ENCODE peak calls at places on chromosomes 16 and 17, in five cellular contexts. One of them, this sample, is unnamed.

GRCh38 chr16:31513126-31513525 is 4.9 kb upstream of the RUSF1 start:
- DNase-seq in psoas muscle: no peak
- DNase-seq in fibroblast of mammary gland: peak
- DNase-seq in GM23338: no peak
- DNase-seq in cardiac fibroblast: peak
- DNase-seq in this sample: peak

GRCh38 chr16:85897384-85897783 is 1.6 kb upstream of the IRF8 start:
- DNase-seq in cardiac fibroblast: no peak
- DNase-seq in fibroblast of mammary gland: no peak
- DNase-seq in psoas muscle: no peak
- DNase-seq in GM23338: no peak
- DNase-seq in this sample: no peak

GRCh38 chr16:89275284-89275584 is 57.7 kb downstream of the ZNF778 start:
- DNase-seq in psoas muscle: no peak
- DNase-seq in fibroblast of mammary gland: no peak
- DNase-seq in GM23338: no peak
- DNase-seq in cardiac fibroblast: no peak
- DNase-seq in this sample: no peak

GRCh38 chr16:48583075-48584065 is 26.6 kb downstream of the N4BP1 start:
- DNase-seq in GM23338: no peak
- DNase-seq in psoas muscle: no peak
- DNase-seq in fibroblast of mammary gland: peak
- DNase-seq in cardiac fibroblast: peak
- DNase-seq in this sample: peak

GRCh38 chr16:52212841-52213240 is 334.1 kb downstream of the TOX3 start:
- DNase-seq in cardiac fibroblast: no peak
- DNase-seq in fibroblast of mammary gland: no peak
- DNase-seq in GM23338: no peak
- DNase-seq in psoas muscle: no peak
- DNase-seq in this sample: no peak

GRCh38 chr17:57962441-57963148 is 7.4 kb upstream of the CUEDC1 start:
- DNase-seq in psoas muscle: peak
- DNase-seq in GM23338: no peak
- DNase-seq in cardiac fibroblast: no peak
- DNase-seq in fibroblast of mammary gland: no peak
- DNase-seq in this sample: no peak

GRCh38 chr17:32253117-32253611 is 12.5 kb upstream of the RHBDL3 start:
- DNase-seq in cardiac fibroblast: peak
- DNase-seq in psoas muscle: peak
- DNase-seq in GM23338: peak
- DNase-seq in fibroblast of mammary gland: peak
- DNase-seq in this sample: peak

GRCh38 chr17:42133461-42134041 is 10.9 kb downstream of the HSPB9 start:
- DNase-seq in GM23338: no peak
- DNase-seq in fibroblast of mammary gland: no peak
- DNase-seq in cardiac fibroblast: no peak
- DNase-seq in psoas muscle: no peak
- DNase-seq in this sample: no peak

GRCh38 chr17:60926466-60927183 is 249.0 kb downstream of the BCAS3 start:
- DNase-seq in GM23338: no peak
- DNase-seq in psoas muscle: no peak
- DNase-seq in cardiac fibroblast: peak
- DNase-seq in fibroblast of mammary gland: peak
- DNase-seq in this sample: no peak

GRCh38 chr16:8912793-8913192 is 30.6 kb downstream of the LITAFD start:
- DNase-seq in fibroblast of mammary gland: no peak
- DNase-seq in psoas muscle: no peak
- DNase-seq in GM23338: no peak
- DNase-seq in cardiac fibroblast: no peak
- DNase-seq in this sample: no peak

GRCh38 chr16:53082509-53082908 is 27.7 kb downstream of the CHD9 start:
- DNase-seq in psoas muscle: no peak
- DNase-seq in cardiac fibroblast: no peak
- DNase-seq in fibroblast of mammary gland: no peak
- DNase-seq in GM23338: no peak
- DNase-seq in this sample: no peak

GRCh38 chr17:49393491-49394255 is 21.0 kb downstream of the PHB1 start:
- DNase-seq in cardiac fibroblast: no peak
- DNase-seq in psoas muscle: no peak
- DNase-seq in fibroblast of mammary gland: no peak
- DNase-seq in GM23338: no peak
- DNase-seq in this sample: no peak

GRCh38 chr16:28321700-28322411 is 29.5 kb downstream of the SBK1 start:
- DNase-seq in GM23338: peak
- DNase-seq in cardiac fibroblast: peak
- DNase-seq in psoas muscle: no peak
- DNase-seq in fibroblast of mammary gland: peak
- DNase-seq in this sample: peak

GRCh38 chr17:14919049-14919545 is 346.0 kb downstream of the PMP22 start:
- DNase-seq in psoas muscle: no peak
- DNase-seq in GM23338: peak
- DNase-seq in fibroblast of mammary gland: no peak
- DNase-seq in cardiac fibroblast: no peak
- DNase-seq in this sample: no peak

GRCh38 chr16:89009343-89010209 is 32.6 kb upstream of the CBFA2T3 start:
- DNase-seq in GM23338: peak
- DNase-seq in cardiac fibroblast: peak
- DNase-seq in psoas muscle: no peak
- DNase-seq in fibroblast of mammary gland: peak
- DNase-seq in this sample: peak

GRCh38 chr17:11757796-11758195 is 159.5 kb downstream of the DNAH9 start:
- DNase-seq in psoas muscle: no peak
- DNase-seq in fibroblast of mammary gland: no peak
- DNase-seq in cardiac fibroblast: no peak
- DNase-seq in GM23338: no peak
- DNase-seq in this sample: no peak

GRCh38 chr17:21288581-21289017 is 4.1 kb downstream of the MAP2K3 start:
- DNase-seq in GM23338: no peak
- DNase-seq in fibroblast of mammary gland: no peak
- DNase-seq in cardiac fibroblast: no peak
- DNase-seq in psoas muscle: peak
- DNase-seq in this sample: no peak

GRCh38 chr16:2468725-2469398 is 2.2 kb upstream of the NTN3 start:
- DNase-seq in GM23338: peak
- DNase-seq in fibroblast of mammary gland: no peak
- DNase-seq in cardiac fibroblast: no peak
- DNase-seq in psoas muscle: no peak
- DNase-seq in this sample: no peak

GRCh38 chr17:12634789-12635414 is 30.8 kb upstream of the MYOCD start:
- DNase-seq in GM23338: no peak
- DNase-seq in cardiac fibroblast: no peak
- DNase-seq in fibroblast of mammary gland: no peak
- DNase-seq in psoas muscle: no peak
- DNase-seq in this sample: peak

GRCh38 chr16:12027558-12027957 is 51.0 kb downstream of the SNX29 start:
- DNase-seq in psoas muscle: no peak
- DNase-seq in cardiac fibroblast: no peak
- DNase-seq in fibroblast of mammary gland: no peak
- DNase-seq in GM23338: no peak
- DNase-seq in this sample: no peak
- H3K4me3 ChIP-seq in psoas muscle: no peak
- H3K4me3 ChIP-seq in cardiac fibroblast: no peak
- H3K4me3 ChIP-seq in fibroblast of mammary gland: no peak
- H3K4me3 ChIP-seq in GM23338: no peak
- H3K4me3 ChIP-seq in this sample: no peak

DNA sequence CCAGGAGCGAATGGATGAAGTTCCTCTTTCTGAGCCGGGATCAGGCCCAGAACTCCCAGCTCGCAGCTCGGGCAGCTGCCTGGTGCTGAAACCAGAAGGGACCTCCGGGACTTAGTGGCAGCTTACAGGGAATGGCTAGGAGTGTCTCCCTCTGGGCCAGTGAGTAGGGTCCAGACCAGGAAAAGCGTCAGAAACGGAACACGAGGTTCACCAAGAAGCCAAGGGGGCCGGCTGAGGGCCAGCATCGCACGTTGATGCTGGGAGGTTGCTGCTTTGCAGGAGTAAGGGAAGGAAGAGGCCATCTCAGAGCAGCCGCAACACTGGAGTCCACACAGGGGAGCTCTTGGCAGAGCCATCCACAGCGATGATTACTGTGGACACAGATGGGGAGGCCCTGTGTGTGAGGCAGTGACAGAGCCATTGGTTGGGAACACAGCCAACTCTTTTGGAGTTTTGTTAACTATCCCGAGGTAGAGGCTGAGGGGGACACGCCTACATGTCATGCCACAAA is 74.0 kb upstream of the CREBBP start:
- DNase-seq in cardiac fibroblast: peak
- DNase-seq in fibroblast of mammary gland: no peak
- DNase-seq in GM23338: no peak
- DNase-seq in psoas muscle: peak
- DNase-seq in this sample: no peak
- TF ChIP-seq CTCF in cardiac fibroblast: no peak
- TF ChIP-seq CTCF in fibroblast of mammary gland: no peak
- TF ChIP-seq CTCF in GM23338: peak
- TF ChIP-seq CTCF in psoas muscle: no peak
- TF ChIP-seq CTCF in this sample: no peak

GRCh38 chr17:4579678-4580077 is 4.7 kb upstream of the SMTNL2 start:
- DNase-seq in cardiac fibroblast: no peak
- DNase-seq in psoas muscle: no peak
- DNase-seq in fibroblast of mammary gland: no peak
- DNase-seq in GM23338: no peak
- DNase-seq in this sample: no peak

GRCh38 chr17:4582101-4582501 is 2.2 kb upstream of the SMTNL2 start:
- DNase-seq in cardiac fibroblast: no peak
- DNase-seq in psoas muscle: peak
- DNase-seq in fibroblast of mammary gland: no peak
- DNase-seq in GM23338: no peak
- DNase-seq in this sample: no peak

GRCh38 chr17:4582691-4583090 is 1.6 kb upstream of the SMTNL2 start:
- DNase-seq in GM23338: no peak
- DNase-seq in psoas muscle: peak
- DNase-seq in fibroblast of mammary gland: no peak
- DNase-seq in cardiac fibroblast: no peak
- DNase-seq in this sample: no peak

GRCh38 chr17:4577386-4577993 is 6.8 kb upstream of the SMTNL2 start:
- DNase-seq in fibroblast of mammary gland: no peak
- DNase-seq in cardiac fibroblast: no peak
- DNase-seq in GM23338: no peak
- DNase-seq in psoas muscle: no peak
- DNase-seq in this sample: no peak

DNA sequence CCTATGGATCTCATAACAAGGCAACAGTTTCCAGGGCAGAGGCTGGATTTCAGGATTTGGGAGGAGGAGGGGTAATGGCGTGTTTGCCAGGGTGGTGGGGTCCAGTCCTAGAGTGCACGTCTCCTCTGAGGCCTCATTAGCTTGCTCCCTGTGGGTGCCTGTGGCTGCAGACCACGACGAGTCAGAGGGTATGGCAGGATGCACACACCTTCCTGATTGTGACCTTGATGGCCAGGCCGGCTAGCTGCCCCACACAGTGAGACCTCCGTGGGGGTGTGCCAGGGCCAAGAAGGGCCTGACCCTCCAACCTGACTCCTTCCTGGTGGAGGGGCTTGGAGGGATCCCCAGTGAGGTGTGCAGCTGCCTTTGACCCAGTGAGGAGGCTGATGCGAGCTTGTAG is 4.0 kb upstream of the SMTNL2 start:
- DNase-seq in psoas muscle: peak
- DNase-seq in GM23338: no peak
- DNase-seq in fibroblast of mammary gland: no peak
- DNase-seq in cardiac fibroblast: no peak
- DNase-seq in this sample: no peak
- H3K4me3 ChIP-seq in psoas muscle: no peak
- H3K4me3 ChIP-seq in GM23338: no peak
- H3K4me3 ChIP-seq in fibroblast of mammary gland: no peak
- H3K4me3 ChIP-seq in cardiac fibroblast: no peak
- H3K4me3 ChIP-seq in this sample: no peak

GRCh38 chr17:1894753-1895339 is 65.0 kb downstream of the RPA1 start:
- DNase-seq in psoas muscle: no peak
- DNase-seq in fibroblast of mammary gland: no peak
- DNase-seq in cardiac fibroblast: no peak
- DNase-seq in GM23338: no peak
- DNase-seq in this sample: no peak

GRCh38 chr17:1896243-1897163 is 66.7 kb downstream of the RPA1 start:
- DNase-seq in fibroblast of mammary gland: no peak
- DNase-seq in psoas muscle: no peak
- DNase-seq in cardiac fibroblast: no peak
- DNase-seq in GM23338: no peak
- DNase-seq in this sample: no peak

GRCh38 chr17:1898332-1898731 is 68.5 kb downstream of the RPA1 start:
- DNase-seq in psoas muscle: no peak
- DNase-seq in cardiac fibroblast: no peak
- DNase-seq in GM23338: no peak
- DNase-seq in fibroblast of mammary gland: no peak
- DNase-seq in this sample: no peak

GRCh38 chr17:1898872-1899271 is 69.1 kb downstream of the RPA1 start:
- DNase-seq in GM23338: no peak
- DNase-seq in fibroblast of mammary gland: no peak
- DNase-seq in psoas muscle: no peak
- DNase-seq in cardiac fibroblast: no peak
- DNase-seq in this sample: no peak

DNA sequence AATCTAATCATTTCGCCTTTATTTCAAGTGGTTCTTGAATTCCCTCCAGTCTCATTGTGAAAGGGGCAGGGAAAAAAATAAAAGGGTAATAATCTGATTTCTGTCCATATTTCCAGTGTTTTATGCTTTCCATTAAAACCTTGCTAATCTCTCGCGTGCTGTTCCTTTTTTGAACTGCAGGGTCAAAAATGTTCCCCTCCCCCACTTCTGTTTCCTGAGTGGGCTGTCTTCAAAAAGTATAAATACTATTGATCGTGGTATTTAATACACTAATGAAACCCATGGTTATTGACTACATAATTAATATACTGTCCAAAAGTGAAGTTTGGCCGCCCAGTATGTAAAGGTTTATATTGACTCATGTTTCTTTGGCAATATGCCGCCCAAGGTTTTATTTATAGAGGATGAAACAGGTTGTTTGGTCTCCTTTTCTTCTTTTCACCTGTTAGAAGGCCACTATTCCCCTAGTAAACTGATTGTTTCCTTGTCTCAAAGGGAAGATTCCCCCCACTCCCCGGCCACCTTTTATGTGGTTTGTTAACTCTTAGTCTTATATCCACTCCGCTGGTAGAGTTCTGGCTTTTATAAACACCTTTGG is 69.7 kb downstream of the RPA1 start:
- DNase-seq in psoas muscle: no peak
- DNase-seq in cardiac fibroblast: no peak
- DNase-seq in GM23338: no peak
- DNase-seq in fibroblast of mammary gland: no peak
- DNase-seq in this sample: no peak
- TF ChIP-seq CTCF in psoas muscle: peak
- TF ChIP-seq CTCF in cardiac fibroblast: no peak
- TF ChIP-seq CTCF in GM23338: no peak
- TF ChIP-seq CTCF in fibroblast of mammary gland: peak
- TF ChIP-seq CTCF in this sample: peak

This sample was measured in fibroblast of villous mesenchyme.